ENCODE peak calls at places on chromosomes 3 and 15, in ten cellular contexts. One of them, this sample, is unnamed.

GRCh38 chr3:170171563-170171962 is 10.0 kb downstream of the PHC3 start:
- DNase-seq in fibroblast of lung: no peak
- DNase-seq in CD8-positive, alpha-beta memory T cell: no peak
- DNase-seq in heart left ventricle: no peak
- DNase-seq in CD4-positive, alpha-beta memory T cell: no peak
- DNase-seq in IMR-90: no peak
- DNase-seq in left ventricle myocardium inferior: no peak
- DNase-seq in foreskin keratinocyte: no peak
- DNase-seq in uterus: no peak
- DNase-seq in stomach: no peak
- DNase-seq in this sample: no peak

GRCh38 chr3:141686477-141687280 is 51.4 kb upstream of the RNF7 start:
- DNase-seq in heart left ventricle: peak; percentile 82
- DNase-seq in uterus: peak; percentile 62
- DNase-seq in stomach: peak; percentile 27
- DNase-seq in left ventricle myocardium inferior: peak; percentile 63
- DNase-seq in CD4-positive, alpha-beta memory T cell: peak; percentile 7
- DNase-seq in foreskin keratinocyte: peak; percentile 47
- DNase-seq in CD8-positive, alpha-beta memory T cell: no peak
- DNase-seq in IMR-90: peak; percentile 72
- DNase-seq in fibroblast of lung: peak; percentile 84
- DNase-seq in this sample: peak; percentile 89

GRCh38 chr3:105353485-105354161 is 13.1 kb upstream of the ALCAM start:
- DNase-seq in CD4-positive, alpha-beta memory T cell: no peak
- DNase-seq in stomach: no peak
- DNase-seq in heart left ventricle: peak; percentile 52
- DNase-seq in CD8-positive, alpha-beta memory T cell: no peak
- DNase-seq in uterus: no peak
- DNase-seq in IMR-90: peak; percentile 64
- DNase-seq in left ventricle myocardium inferior: peak; percentile 20
- DNase-seq in foreskin keratinocyte: no peak
- DNase-seq in fibroblast of lung: peak; percentile 63
- DNase-seq in this sample: no peak

GRCh38 chr3:52093751-52094525 is 37.6 kb upstream of the DUSP7 start:
- DNase-seq in stomach: no peak
- DNase-seq in fibroblast of lung: peak; percentile 29
- DNase-seq in uterus: no peak
- DNase-seq in CD8-positive, alpha-beta memory T cell: no peak
- DNase-seq in heart left ventricle: peak; percentile 45
- DNase-seq in foreskin keratinocyte: no peak
- DNase-seq in IMR-90: peak; percentile 61
- DNase-seq in left ventricle myocardium inferior: no peak
- DNase-seq in CD4-positive, alpha-beta memory T cell: no peak
- DNase-seq in this sample: no peak

GRCh38 chr15:90497912-90498311 is 31.8 kb upstream of the CRTC3 start:
- DNase-seq in heart left ventricle: no peak
- DNase-seq in CD8-positive, alpha-beta memory T cell: no peak
- DNase-seq in fibroblast of lung: no peak
- DNase-seq in CD4-positive, alpha-beta memory T cell: no peak
- DNase-seq in foreskin keratinocyte: no peak
- DNase-seq in IMR-90: no peak
- DNase-seq in left ventricle myocardium inferior: no peak
- DNase-seq in uterus: no peak
- DNase-seq in stomach: no peak
- DNase-seq in this sample: peak; percentile 36

GRCh38 chr15:31499953-31500808 is 173.5 kb downstream of the KLF13 start:
- DNase-seq in CD4-positive, alpha-beta memory T cell: no peak
- DNase-seq in fibroblast of lung: no peak
- DNase-seq in foreskin keratinocyte: no peak
- DNase-seq in uterus: no peak
- DNase-seq in left ventricle myocardium inferior: no peak
- DNase-seq in heart left ventricle: no peak
- DNase-seq in stomach: no peak
- DNase-seq in IMR-90: no peak
- DNase-seq in CD8-positive, alpha-beta memory T cell: no peak
- DNase-seq in this sample: no peak

GRCh38 chr3:14138878-14139659 is 14.2 kb downstream of the TMEM43 start:
- DNase-seq in fibroblast of lung: no peak
- DNase-seq in left ventricle myocardium inferior: no peak
- DNase-seq in heart left ventricle: no peak
- DNase-seq in foreskin keratinocyte: no peak
- DNase-seq in stomach: no peak
- DNase-seq in IMR-90: no peak
- DNase-seq in CD8-positive, alpha-beta memory T cell: no peak
- DNase-seq in CD4-positive, alpha-beta memory T cell: no peak
- DNase-seq in uterus: no peak
- DNase-seq in this sample: no peak

GRCh38 chr15:83284563-83285283 is at the start of gene BNC1:
- DNase-seq in stomach: no peak
- DNase-seq in CD8-positive, alpha-beta memory T cell: no peak
- DNase-seq in uterus: no peak
- DNase-seq in IMR-90: no peak
- DNase-seq in fibroblast of lung: no peak
- DNase-seq in CD4-positive, alpha-beta memory T cell: no peak
- DNase-seq in left ventricle myocardium inferior: no peak
- DNase-seq in heart left ventricle: no peak
- DNase-seq in foreskin keratinocyte: peak; percentile 82
- DNase-seq in this sample: no peak

GRCh38 chr3:40057077-40057476 is 247.7 kb downstream of the MYRIP start:
- DNase-seq in left ventricle myocardium inferior: no peak
- DNase-seq in uterus: no peak
- DNase-seq in heart left ventricle: no peak
- DNase-seq in foreskin keratinocyte: no peak
- DNase-seq in stomach: no peak
- DNase-seq in IMR-90: no peak
- DNase-seq in CD8-positive, alpha-beta memory T cell: no peak
- DNase-seq in CD4-positive, alpha-beta memory T cell: no peak
- DNase-seq in fibroblast of lung: no peak
- DNase-seq in this sample: no peak

GRCh38 chr3:142088522-142088921 is 60.8 kb downstream of the TFDP2 start:
- DNase-seq in CD8-positive, alpha-beta memory T cell: no peak
- DNase-seq in CD4-positive, alpha-beta memory T cell: no peak
- DNase-seq in foreskin keratinocyte: peak; percentile 46
- DNase-seq in uterus: no peak
- DNase-seq in fibroblast of lung: no peak
- DNase-seq in heart left ventricle: no peak
- DNase-seq in IMR-90: no peak
- DNase-seq in stomach: no peak
- DNase-seq in left ventricle myocardium inferior: no peak
- DNase-seq in this sample: peak; percentile 43

GRCh38 chr3:145417678-145418077 is 743.3 kb downstream of the PLOD2 start:
- DNase-seq in IMR-90: no peak
- DNase-seq in fibroblast of lung: no peak
- DNase-seq in uterus: no peak
- DNase-seq in stomach: no peak
- DNase-seq in foreskin keratinocyte: no peak
- DNase-seq in CD8-positive, alpha-beta memory T cell: no peak
- DNase-seq in CD4-positive, alpha-beta memory T cell: no peak
- DNase-seq in heart left ventricle: no peak
- DNase-seq in left ventricle myocardium inferior: no peak
- DNase-seq in this sample: no peak

GRCh38 chr15:66777596-66778313 is 75.7 kb downstream of the SMAD6 start:
- DNase-seq in CD8-positive, alpha-beta memory T cell: no peak
- DNase-seq in left ventricle myocardium inferior: no peak
- DNase-seq in IMR-90: no peak
- DNase-seq in foreskin keratinocyte: no peak
- DNase-seq in uterus: no peak
- DNase-seq in heart left ventricle: no peak
- DNase-seq in stomach: no peak
- DNase-seq in CD4-positive, alpha-beta memory T cell: no peak
- DNase-seq in fibroblast of lung: no peak
- DNase-seq in this sample: no peak

GRCh38 chr15:66774001-66774814 is 72.2 kb downstream of the SMAD6 start:
- DNase-seq in CD4-positive, alpha-beta memory T cell: peak; percentile 35
- DNase-seq in IMR-90: peak; percentile 64
- DNase-seq in foreskin keratinocyte: peak; percentile 40
- DNase-seq in stomach: peak; percentile 92
- DNase-seq in CD8-positive, alpha-beta memory T cell: peak; percentile 38
- DNase-seq in fibroblast of lung: peak; percentile 71
- DNase-seq in uterus: peak; percentile 84
- DNase-seq in heart left ventricle: peak; percentile 91
- DNase-seq in left ventricle myocardium inferior: peak; percentile 85
- DNase-seq in this sample: peak; percentile 89

GRCh38 chr15:66772967-66773873 is 71.2 kb downstream of the SMAD6 start:
- DNase-seq in heart left ventricle: no peak
- DNase-seq in stomach: peak; percentile 72
- DNase-seq in CD4-positive, alpha-beta memory T cell: no peak
- DNase-seq in IMR-90: no peak
- DNase-seq in foreskin keratinocyte: no peak
- DNase-seq in left ventricle myocardium inferior: no peak
- DNase-seq in uterus: peak; percentile 66
- DNase-seq in fibroblast of lung: peak; percentile 54
- DNase-seq in CD8-positive, alpha-beta memory T cell: no peak
- DNase-seq in this sample: peak; percentile 37

GRCh38 chr15:66777054-66777453 is 75.0 kb downstream of the SMAD6 start:
- DNase-seq in CD8-positive, alpha-beta memory T cell: no peak
- DNase-seq in left ventricle myocardium inferior: no peak
- DNase-seq in uterus: no peak
- DNase-seq in CD4-positive, alpha-beta memory T cell: no peak
- DNase-seq in stomach: no peak
- DNase-seq in heart left ventricle: no peak
- DNase-seq in IMR-90: no peak
- DNase-seq in foreskin keratinocyte: no peak
- DNase-seq in fibroblast of lung: no peak
- DNase-seq in this sample: no peak

DNA sequence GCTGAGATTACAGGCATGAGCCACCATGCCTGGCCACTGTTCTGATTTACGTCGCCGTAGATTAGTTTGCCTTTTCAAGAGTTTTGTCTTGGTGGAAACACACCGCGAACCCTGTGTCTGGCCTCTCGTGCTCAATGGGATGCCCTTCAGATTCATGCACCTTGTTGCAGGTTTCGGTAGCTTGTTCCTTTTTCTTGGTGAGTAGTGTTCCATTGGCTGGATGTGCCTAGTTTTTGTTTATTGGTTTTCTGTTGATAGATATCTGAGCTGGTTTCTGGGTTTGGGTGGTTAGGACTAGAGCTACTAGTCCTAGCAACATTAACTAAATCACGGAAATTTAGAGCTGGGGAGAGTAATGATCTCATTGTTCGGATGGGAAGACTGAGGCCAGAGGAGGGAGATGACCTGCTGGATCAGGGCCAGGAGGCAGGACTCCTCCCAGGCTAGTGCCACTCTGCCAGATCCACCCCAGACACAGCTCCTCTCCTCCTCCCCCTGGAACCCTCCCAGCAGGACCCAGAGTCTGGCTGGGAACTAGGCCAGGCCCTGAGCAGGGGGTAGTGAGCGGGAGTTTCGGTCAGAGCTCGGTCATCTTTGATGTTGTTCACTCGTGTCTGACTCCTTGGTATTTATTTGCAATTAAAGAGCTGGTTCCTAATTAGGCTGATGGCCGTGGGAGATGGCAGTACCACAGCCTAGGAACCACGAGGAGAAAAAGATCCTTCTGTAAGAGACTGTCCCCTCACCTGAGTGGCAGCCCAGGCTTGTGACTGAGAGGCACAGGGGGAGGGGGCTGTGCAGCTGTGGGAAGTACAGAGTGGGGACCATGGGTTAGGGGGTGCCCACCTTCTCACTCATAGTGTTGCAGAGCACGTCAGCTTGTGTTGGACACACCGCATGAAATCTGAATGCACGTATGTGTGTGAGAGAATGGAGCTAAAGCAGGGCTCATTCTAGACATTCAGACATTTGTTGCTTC is 73.4 kb downstream of the SMAD6 start:
- DNase-seq in uterus: peak; percentile 58
- DNase-seq in fibroblast of lung: no peak
- DNase-seq in CD8-positive, alpha-beta memory T cell: no peak
- DNase-seq in CD4-positive, alpha-beta memory T cell: no peak
- DNase-seq in IMR-90: no peak
- DNase-seq in heart left ventricle: peak; percentile 76
- DNase-seq in left ventricle myocardium inferior: no peak
- DNase-seq in foreskin keratinocyte: no peak
- DNase-seq in stomach: no peak
- DNase-seq in this sample: no peak
- H3K4me1 ChIP-seq in uterus: peaks cover 6% of the 10 kb centered on the region
- H3K4me1 ChIP-seq in fibroblast of lung: peaks cover 41% of the 10 kb centered on the region
- H3K4me1 ChIP-seq in CD8-positive, alpha-beta memory T cell: no peaks in the 10 kb centered on the region
- H3K4me1 ChIP-seq in CD4-positive, alpha-beta memory T cell: no peaks in the 10 kb centered on the region
- H3K4me1 ChIP-seq in IMR-90: peaks cover 56% of the 10 kb centered on the region
- H3K4me1 ChIP-seq in heart left ventricle: peaks cover 26% of the 10 kb centered on the region
- H3K4me1 ChIP-seq in left ventricle myocardium inferior: peaks cover 81% of the 10 kb centered on the region
- H3K4me1 ChIP-seq in foreskin keratinocyte: peaks cover 3% of the 10 kb centered on the region
- H3K4me1 ChIP-seq in stomach: peaks cover 75% of the 10 kb centered on the region
- H3K4me1 ChIP-seq in this sample: peaks cover 22% of the 10 kb centered on the region

DNA sequence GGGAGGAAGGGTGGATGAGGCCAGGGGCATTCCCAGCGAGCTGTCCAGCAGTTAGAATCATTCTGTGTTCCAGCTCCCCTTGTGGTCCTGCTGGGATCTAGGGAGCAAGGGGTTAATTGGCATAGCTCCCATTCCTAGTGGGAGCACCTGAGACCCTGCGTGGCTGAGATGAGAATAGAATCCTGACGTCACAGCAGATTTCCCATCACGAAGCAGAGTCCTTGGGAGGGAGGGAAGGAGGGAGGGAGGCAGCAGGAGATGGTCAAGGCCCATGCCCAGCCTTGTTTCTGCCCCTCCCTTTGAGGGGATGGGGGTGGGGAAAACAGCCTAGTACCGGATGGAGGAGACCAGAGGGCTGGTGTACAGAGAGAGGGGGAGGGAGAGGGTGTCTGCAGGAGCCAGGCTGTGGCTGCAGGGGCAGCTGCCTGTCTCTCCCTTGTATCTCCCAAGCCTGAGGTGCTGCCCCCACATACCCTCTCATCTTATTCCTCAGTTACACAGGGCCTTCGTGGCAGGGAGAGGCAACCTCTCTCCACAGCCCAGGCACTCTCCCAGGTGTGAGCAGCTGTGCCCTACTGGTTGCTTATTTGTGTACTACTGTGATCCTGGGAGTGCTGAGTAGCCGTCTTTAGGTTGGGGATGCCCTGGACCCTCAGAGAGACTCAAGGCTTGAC is 5.4 kb downstream of the TYRO3 start:
- DNase-seq in foreskin keratinocyte: no peak
- DNase-seq in heart left ventricle: no peak
- DNase-seq in stomach: no peak
- DNase-seq in left ventricle myocardium inferior: no peak
- DNase-seq in uterus: peak; percentile 46
- DNase-seq in CD4-positive, alpha-beta memory T cell: no peak
- DNase-seq in CD8-positive, alpha-beta memory T cell: no peak
- DNase-seq in fibroblast of lung: peak; percentile 25
- DNase-seq in IMR-90: no peak
- DNase-seq in this sample: no peak
- H3K4me1 ChIP-seq in foreskin keratinocyte: no peaks in the 10 kb centered on the region
- H3K4me1 ChIP-seq in heart left ventricle: peaks cover 14% of the 10 kb centered on the region
- H3K4me1 ChIP-seq in stomach: peaks cover 23% of the 10 kb centered on the region
- H3K4me1 ChIP-seq in left ventricle myocardium inferior: peaks cover 20% of the 10 kb centered on the region
- H3K4me1 ChIP-seq in uterus: peaks cover 12% of the 10 kb centered on the region
- H3K4me1 ChIP-seq in CD4-positive, alpha-beta memory T cell: peaks cover 7% of the 10 kb centered on the region
- H3K4me1 ChIP-seq in CD8-positive, alpha-beta memory T cell: peaks cover 7% of the 10 kb centered on the region
- H3K4me1 ChIP-seq in fibroblast of lung: peaks cover 3% of the 10 kb centered on the region
- H3K4me1 ChIP-seq in IMR-90: peaks cover 37% of the 10 kb centered on the region
- H3K4me1 ChIP-seq in this sample: no peaks in the 10 kb centered on the region

GRCh38 chr15:81288616-81289015 is 35.3 kb downstream of the STARD5 start:
- DNase-seq in CD4-positive, alpha-beta memory T cell: no peak
- DNase-seq in uterus: no peak
- DNase-seq in foreskin keratinocyte: no peak
- DNase-seq in CD8-positive, alpha-beta memory T cell: no peak
- DNase-seq in IMR-90: no peak
- DNase-seq in left ventricle myocardium inferior: no peak
- DNase-seq in fibroblast of lung: no peak
- DNase-seq in heart left ventricle: no peak
- DNase-seq in stomach: no peak
- DNase-seq in this sample: no peak
- H3K4me1 ChIP-seq in CD4-positive, alpha-beta memory T cell: peaks cover 94% of the 10 kb centered on the region
- H3K4me1 ChIP-seq in uterus: no peaks in the 10 kb centered on the region
- H3K4me1 ChIP-seq in foreskin keratinocyte: no peaks in the 10 kb centered on the region
- H3K4me1 ChIP-seq in CD8-positive, alpha-beta memory T cell: peaks cover 95% of the 10 kb centered on the region
- H3K4me1 ChIP-seq in IMR-90: no peaks in the 10 kb centered on the region
- H3K4me1 ChIP-seq in left ventricle myocardium inferior: peaks cover 8% of the 10 kb centered on the region
- H3K4me1 ChIP-seq in fibroblast of lung: no peaks in the 10 kb centered on the region
- H3K4me1 ChIP-seq in heart left ventricle: no peaks in the 10 kb centered on the region
- H3K4me1 ChIP-seq in stomach: no peaks in the 10 kb centered on the region
- H3K4me1 ChIP-seq in this sample: no peaks in the 10 kb centered on the region

GRCh38 chr3:103629391-103629790 is 1194.6 kb downstream of the ZPLD1 start:
- DNase-seq in IMR-90: no peak
- DNase-seq in left ventricle myocardium inferior: no peak
- DNase-seq in foreskin keratinocyte: peak; percentile 26
- DNase-seq in CD4-positive, alpha-beta memory T cell: no peak
- DNase-seq in stomach: no peak
- DNase-seq in CD8-positive, alpha-beta memory T cell: no peak
- DNase-seq in fibroblast of lung: no peak
- DNase-seq in heart left ventricle: no peak
- DNase-seq in uterus: no peak
- DNase-seq in this sample: no peak
- H3K4me1 ChIP-seq in IMR-90: no peaks in the 10 kb centered on the region
- H3K4me1 ChIP-seq in left ventricle myocardium inferior: no peaks in the 10 kb centered on the region
- H3K4me1 ChIP-seq in foreskin keratinocyte: no peaks in the 10 kb centered on the region
- H3K4me1 ChIP-seq in CD4-positive, alpha-beta memory T cell: no peaks in the 10 kb centered on the region
- H3K4me1 ChIP-seq in stomach: no peaks in the 10 kb centered on the region
- H3K4me1 ChIP-seq in CD8-positive, alpha-beta memory T cell: no peaks in the 10 kb centered on the region
- H3K4me1 ChIP-seq in fibroblast of lung: no peaks in the 10 kb centered on the region
- H3K4me1 ChIP-seq in heart left ventricle: no peaks in the 10 kb centered on the region
- H3K4me1 ChIP-seq in uterus: no peaks in the 10 kb centered on the region
- H3K4me1 ChIP-seq in this sample: no peaks in the 10 kb centered on the region

This sample was measured in small intestine.